ENCODE peak calls at places on chromosomes 2 and 18, in eight cellular contexts. Z is transverse colon; C is CD8-positive, alpha-beta T cell; L is pancreas; Y is NT2/D1; S is cardiac muscle cell; N is H7; F is fibroblast of lung. X is an unnamed sample.

GRCh38 chr2:127637725-127638252 is 8.2 kb upstream of the GPR17 start:
- DNase-seq in Z (no peak), L (no peak), F (peak; percentile 63), N (peak; percentile 90), S (peak; percentile 80), Y (peak; percentile 75), C (no peak), X (peak; percentile 55)

GRCh38 chr2:223101340-223102039 is 49.5 kb downstream of the KCNE4 start:
- DNase-seq in L (peak; percentile 32), Y (peak; percentile 65), Z (no peak), N (peak; percentile 67), C (no peak), F (peak; percentile 53), S (peak; percentile 67), X (no peak)

GRCh38 chr2:156037472-156037871 is 295.0 kb downstream of the NR4A2 start:
- DNase-seq in F (no peak), Y (no peak), S (no peak), L (no peak), C (no peak), Z (no peak), N (no peak), X (no peak)

GRCh38 chr2:238928520-238929241 is 80.8 kb downstream of the TWIST2 start:
- DNase-seq in N (no peak), F (no peak), Z (no peak), C (no peak), L (no peak), Y (no peak), S (no peak), X (no peak)

GRCh38 chr2:185179783-185180182 is 558.8 kb upstream of the FSIP2 start:
- DNase-seq in L (no peak), N (no peak), Z (no peak), F (no peak), Y (no peak), C (no peak), S (no peak), X (no peak)

GRCh38 chr2:187453078-187453641 is 5.1 kb upstream of the CALCRL start:
- DNase-seq in S (peak; percentile 61), N (no peak), F (peak; percentile 52), Z (no peak), L (no peak), Y (peak; percentile 8), C (no peak), X (no peak)

GRCh38 chr2:159572459-159572858 is 43.9 kb downstream of the BAZ2B start:
- DNase-seq in S (no peak), N (no peak), F (no peak), C (no peak), Y (no peak), L (no peak), Z (no peak), X (no peak)

GRCh38 chr2:5549061-5549601 is 143.1 kb upstream of the SOX11 start:
- DNase-seq in S (no peak), L (no peak), Z (no peak), Y (no peak), N (no peak), C (no peak), F (peak; percentile 45), X (no peak)

GRCh38 chr2:102758433-102758832 is 3.4 kb upstream of the TMEM182 start:
- DNase-seq in F (no peak), Z (no peak), Y (no peak), C (no peak), L (no peak), N (no peak), S (no peak), X (no peak)

GRCh38 chr2:216447293-216447692 is 35.0 kb downstream of the SMARCAL1 start:
- DNase-seq in F (no peak), N (no peak), Z (no peak), L (no peak), C (no peak), Y (no peak), S (no peak), X (no peak)

GRCh38 chr2:69164379-69164778 is 151.4 kb downstream of the ANTXR1 start:
- DNase-seq in C (no peak), Z (no peak), S (peak; percentile 71), F (peak; percentile 67), L (no peak), Y (no peak), N (no peak), X (no peak)

GRCh38 chr2:74584088-74584645 is 29.6 kb downstream of the DOK1 start:
- DNase-seq in C (no peak), S (peak; percentile 46), F (no peak), L (no peak), Y (no peak), N (no peak), Z (no peak), X (no peak)

GRCh38 chr2:58557166-58557565 is 316.0 kb upstream of the FANCL start:
- DNase-seq in N (no peak), Z (no peak), L (no peak), Y (no peak), F (no peak), C (no peak), S (no peak), X (no peak)

GRCh38 chr2:192288290-192288689 is 93.6 kb upstream of the TMEFF2 start:
- DNase-seq in Z (no peak), N (no peak), S (peak; percentile 13), L (no peak), F (no peak), C (no peak), Y (no peak), X (no peak)

GRCh38 chr2:122152571-122152970 is 397.1 kb downstream of the TSN start:
- DNase-seq in F (no peak), Z (no peak), L (no peak), N (no peak), S (no peak), Y (no peak), C (no peak), X (no peak)

GRCh38 chr2:176879596-176879995 is 333.0 kb upstream of the HNRNPA3 start:
- DNase-seq in L (no peak), S (no peak), F (no peak), Y (no peak), Z (no peak), N (no peak), C (no peak), X (no peak)

GRCh38 chr2:69047625-69048145 is 34.7 kb downstream of the ANTXR1 start:
- DNase-seq in Y (no peak), F (no peak), N (no peak), S (no peak), L (no peak), C (no peak), Z (no peak), X (no peak)

GRCh38 chr2:158556124-158556523 is 99.4 kb downstream of the PKP4 start:
- DNase-seq in N (no peak), S (no peak), Z (no peak), Y (no peak), F (no peak), C (no peak), L (no peak), X (no peak)

GRCh38 chr2:210730672-210731071 is 174.3 kb downstream of the CPS1 start:
- DNase-seq in Y (no peak), S (no peak), F (no peak), L (no peak), N (no peak), C (no peak), Z (no peak), X (no peak)

GRCh38 chr2:121099329-121100318 is 185.4 kb downstream of the TFCP2L1 start:
- DNase-seq in Z (peak; percentile 45), F (no peak), S (no peak), C (no peak), L (no peak), N (peak; percentile 82), Y (no peak), X (no peak)

GRCh38 chr2:239245872-239246701 is 154.7 kb downstream of the HDAC4 start:
- DNase-seq in F (no peak), S (no peak), Y (no peak), C (no peak), N (peak; percentile 84), Z (peak; percentile 72), L (peak; percentile 67), X (no peak)

GRCh38 chr18:34901299-34901698 is 139.9 kb upstream of the MAPRE2 start:
- DNase-seq in Z (no peak), N (no peak), L (no peak), C (no peak), F (peak; percentile 43), Y (no peak), S (peak; percentile 23), X (no peak)

GRCh38 chr2:207478572-207478971 is 51.2 kb upstream of the CREB1 start:
- DNase-seq in N (no peak), F (no peak), L (no peak), Z (no peak), Y (no peak), S (no peak), C (no peak), X (no peak)

GRCh38 chr18:51082571-51083264 is 52.7 kb downstream of the SMAD4 start:
- DNase-seq in N (no peak), Z (no peak), F (no peak), Y (no peak), L (no peak), C (no peak), S (peak; percentile 8), X (no peak)
- H3K36me3 ChIP-seq in N (peaks cover 8% of the 10 kb centered on the region), Z (peaks cover 44% of the 10 kb centered on the region), F (no peaks in the 10 kb centered on the region), Y (peaks cover 40% of the 10 kb centered on the region), L (peaks cover 5% of the 10 kb centered on the region), C (peaks cover 23% of the 10 kb centered on the region), S (peaks cover 27% of the 10 kb centered on the region), X (peaks cover 8% of the 10 kb centered on the region)

GRCh38 chr2:144510206-144510991 is 9.5 kb downstream of the ZEB2 start:
- DNase-seq in N (peak; percentile 73), C (peak; percentile 37), S (no peak), Z (no peak), F (peak; percentile 72), L (no peak), Y (peak; percentile 92), X (no peak)
- H3K4me3 ChIP-seq in N (no peak overlapping the region), C (no peak overlapping the region), S (peak overlapping the region; percentile 7), Z (peak overlapping the region; percentile 18), F (peak overlapping the region; percentile 80), L (no peak overlapping the region), Y (no peak overlapping the region), X (no peak overlapping the region)

GRCh38 chr2:190980630-190981214 is 33.2 kb downstream of the STAT1 start:
- DNase-seq in F (no peak), N (no peak), C (no peak), S (no peak), Z (no peak), L (no peak), Y (no peak), X (no peak)
- H3K36me3 ChIP-seq in F (peaks cover 34% of the 10 kb centered on the region), N (peaks cover 37% of the 10 kb centered on the region), C (peaks cover 85% of the 10 kb centered on the region), S (peaks cover 27% of the 10 kb centered on the region), Z (peaks cover 80% of the 10 kb centered on the region), L (no peaks in the 10 kb centered on the region), Y (peaks cover 94% of the 10 kb centered on the region), X (peaks cover 40% of the 10 kb centered on the region)

DNA sequence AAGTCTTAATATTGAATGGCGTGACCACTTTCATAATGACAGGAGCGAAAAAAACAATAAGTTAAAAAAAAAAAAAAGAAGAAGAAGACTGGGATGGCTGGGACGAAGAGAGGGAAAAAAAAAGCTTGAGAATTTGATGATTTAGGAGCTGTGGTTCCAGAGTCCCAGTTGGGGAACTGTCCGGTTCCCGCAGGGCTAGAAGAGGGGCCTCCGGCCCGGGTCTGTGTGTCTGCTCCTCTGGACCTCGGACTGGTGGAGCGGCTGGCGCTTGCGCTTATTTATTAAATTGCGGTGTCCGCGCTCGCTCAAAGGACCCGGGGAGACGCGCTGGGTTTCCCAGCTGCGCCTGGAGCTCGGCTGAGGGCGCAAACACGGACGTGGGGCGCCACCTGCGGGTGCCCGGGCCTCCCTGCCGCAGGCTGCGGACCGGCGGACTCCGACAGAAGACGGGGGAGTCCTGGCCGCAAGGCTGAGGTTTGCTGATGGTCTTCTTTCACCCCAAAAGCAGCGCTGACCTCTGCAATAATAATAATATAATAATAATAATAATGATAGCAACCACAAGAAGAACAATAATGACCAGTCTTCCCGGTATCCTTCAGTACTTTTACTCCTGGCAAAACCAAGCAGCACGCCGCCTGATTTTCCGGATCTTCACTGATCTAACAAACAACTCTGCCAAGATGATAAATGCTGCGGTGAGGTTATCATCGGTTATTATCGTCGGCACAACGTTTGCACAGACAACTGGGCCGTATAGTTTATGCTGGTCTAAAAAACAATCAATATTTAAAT is at the start of gene CBLN2:
- DNase-seq in L (peak; percentile 35), Z (peak; percentile 26), F (peak; percentile 58), S (peak; percentile 79), Y (peak; percentile 44), N (peak; percentile 90), C (no peak), X (no peak)
- H3K4me3 ChIP-seq in L (no peak within 1 kb of the TSS), Z (peak within 1 kb of the TSS; percentile 35), F (no peak within 1 kb of the TSS), S (peak within 1 kb of the TSS; percentile 42), Y (peak within 1 kb of the TSS; percentile 42), N (peak within 1 kb of the TSS; percentile 16), C (no peak within 1 kb of the TSS), X (no peak within 1 kb of the TSS)

X was measured in BJ.